ENCODE peak calls at places on chromosomes 2 and 18, in seven cellular contexts. J is aorta; N is activated CD8-positive, alpha-beta memory T cell treated with anti-CD3 and anti-CD28 coated beads, Interleukin-2, amount 10 ng/mL, durations not matched to agents 7 days and 5 days; M is renal cortical epithelial cell; K is T-helper 1 cell; T is GM13977; W is keratinocyte. P is an unnamed sample.

GRCh38 chr2:137231616-137232015 is 466.3 kb downstream of the THSD7B start:
- DNase-seq in J (no peak), N (no peak), M (no peak), K (no peak), T (no peak), W (no peak), P (no peak)

GRCh38 chr2:200452377-200452776 is 57.5 kb downstream of the KCTD18 start:
- DNase-seq in J (no peak), N (no peak), M (no peak), K (no peak), T (no peak), W (no peak), P (no peak)

GRCh38 chr18:49561377-49562193 is at the start of gene LIPG:
- DNase-seq in J (no peak), N (peak; percentile 63), M (peak; percentile 92), K (no peak), T (peak; percentile 67), W (peak; percentile 78), P (no peak)

GRCh38 chr18:51236225-51236624 is 38.7 kb upstream of the MEX3C start:
- DNase-seq in J (no peak), N (no peak), M (peak; percentile 46), K (no peak), T (no peak), W (peak; percentile 50), P (no peak)

GRCh38 chr18:53193870-53194269 is 853.9 kb downstream of the DCC start:
- DNase-seq in J (no peak), N (no peak), M (no peak), K (no peak), T (no peak), W (no peak), P (no peak)

GRCh38 chr2:128310094-128310716 is 8.5 kb downstream of the HS6ST1 start:
- DNase-seq in J (peak; percentile 70), N (peak; percentile 25), M (no peak), K (peak; percentile 7), T (no peak), W (no peak), P (no peak)

GRCh38 chr2:69829243-69830044 is at the start of gene GMCL1:
- DNase-seq in J (peak; percentile 100), N (peak; percentile 99), M (peak; percentile 88), K (peak; percentile 98), T (peak; percentile 93), W (peak; percentile 80), P (peak; percentile 96)

GRCh38 chr2:33292981-33293586 is 183.4 kb upstream of the RASGRP3 start:
- DNase-seq in J (no peak), N (no peak), M (no peak), K (no peak), T (no peak), W (no peak), P (no peak)

GRCh38 chr2:236172866-236173733 is 4.9 kb upstream of the GBX2 start:
- DNase-seq in J (peak; percentile 76), N (no peak), M (no peak), K (no peak), T (peak; percentile 34), W (no peak), P (no peak)

GRCh38 chr18:43486462-43486861 is 209.2 kb upstream of the SYT4 start:
- DNase-seq in J (no peak), N (no peak), M (no peak), K (no peak), T (no peak), W (no peak), P (no peak)

GRCh38 chr2:46993501-46993900 is 77.9 kb upstream of the MCFD2 start:
- DNase-seq in J (no peak), N (no peak), M (no peak), K (no peak), T (no peak), W (no peak), P (no peak)